ENCODE peak calls at places on chromosomes 1 and 21, in four cellular contexts. F is foreskin fibroblast, O is heart left ventricle, Y is cardiac fibroblast. C is an unnamed sample.
A peak's percentile ranks its signal among the peaks of the same experiment; 100 is the strongest.

GRCh38 chr21:31554511-31555022 is 104.9 kb upstream of the SOD1 start:
- DNase-seq in F (peak; percentile 11), Y (peak; percentile 48), O (no peak), C (peak; percentile 57)

GRCh38 chr1:79355073-79355472 is 348.5 kb upstream of the ADGRL4 start:
- DNase-seq in Y (peak; percentile 68), O (no peak), F (peak; percentile 73), C (no peak)

GRCh38 chr1:109250454-109251276 is 1.3 kb downstream of the CELSR2 start:
- DNase-seq in F (no peak), O (no peak), Y (no peak), C (no peak)

GRCh38 chr1:156191292-156191954 is 2.5 kb upstream of the SLC25A44 start:
- DNase-seq in F (no peak), Y (no peak), O (no peak), C (no peak)

GRCh38 chr1:199029401-199029800 is 390.6 kb downstream of the PTPRC start:
- DNase-seq in F (peak; percentile 35), Y (peak; percentile 54), O (no peak), C (no peak)

GRCh38 chr1:47881505-47882442 is 115.4 kb downstream of the TRABD2B start:
- DNase-seq in Y (no peak), O (no peak), F (peak; percentile 94), C (no peak)

GRCh38 chr1:39043513-39043912 is 17.4 kb downstream of the NDUFS5 start:
- DNase-seq in F (no peak), Y (no peak), O (no peak), C (no peak)

GRCh38 chr1:117166076-117166475 is 44.5 kb upstream of the TRIM45 start:
- DNase-seq in O (no peak), F (peak; percentile 52), Y (peak; percentile 76), C (no peak)

GRCh38 chr1:26058052-26058595 is 9.3 kb downstream of the TRIM63 start:
- DNase-seq in O (no peak), Y (no peak), F (no peak), C (no peak)

GRCh38 chr1:29356663-29357062 is 120.3 kb downstream of the PTPRU start:
- DNase-seq in F (no peak), O (no peak), Y (no peak), C (no peak)

GRCh38 chr1:223844962-223845809 is 561 bp downstream of the TP53BP2 start:
- DNase-seq in Y (peak; percentile 62), F (peak; percentile 80), O (peak; percentile 55), C (peak; percentile 45)
- H3K4me3 ChIP-seq in Y (peak overlapping the region; percentile 63), F (peak overlapping the region; percentile 58), O (peak overlapping the region; percentile 95), C (peak overlapping the region; percentile 68)

GRCh38 chr1:204152310-204153044 is 633 bp upstream of the ETNK2 start:
- DNase-seq in Y (no peak), O (peak; percentile 28), F (no peak), C (no peak)
- H3K4me3 ChIP-seq in Y (peak overlapping the region; percentile 57), O (peak overlapping the region; percentile 64), F (peak overlapping the region; percentile 76), C (no peak overlapping the region)

GRCh38 chr1:42960693-42961559 is 2.3 kb upstream of the SLC2A1 start:
- DNase-seq in O (no peak), F (no peak), Y (no peak), C (no peak)

GRCh38 chr1:42956739-42957138 is 1.9 kb downstream of the SLC2A1 start:
- DNase-seq in F (no peak), Y (no peak), O (no peak), C (no peak)

GRCh38 chr1:42957229-42957879 is 1.3 kb downstream of the SLC2A1 start:
- DNase-seq in Y (no peak), F (no peak), O (no peak), C (no peak)

GRCh38 chr1:42957880-42958487 is 684 bp downstream of the SLC2A1 start:
- DNase-seq in F (peak; percentile 81), O (peak; percentile 65), Y (peak; percentile 52), C (peak; percentile 73)

DNA sequence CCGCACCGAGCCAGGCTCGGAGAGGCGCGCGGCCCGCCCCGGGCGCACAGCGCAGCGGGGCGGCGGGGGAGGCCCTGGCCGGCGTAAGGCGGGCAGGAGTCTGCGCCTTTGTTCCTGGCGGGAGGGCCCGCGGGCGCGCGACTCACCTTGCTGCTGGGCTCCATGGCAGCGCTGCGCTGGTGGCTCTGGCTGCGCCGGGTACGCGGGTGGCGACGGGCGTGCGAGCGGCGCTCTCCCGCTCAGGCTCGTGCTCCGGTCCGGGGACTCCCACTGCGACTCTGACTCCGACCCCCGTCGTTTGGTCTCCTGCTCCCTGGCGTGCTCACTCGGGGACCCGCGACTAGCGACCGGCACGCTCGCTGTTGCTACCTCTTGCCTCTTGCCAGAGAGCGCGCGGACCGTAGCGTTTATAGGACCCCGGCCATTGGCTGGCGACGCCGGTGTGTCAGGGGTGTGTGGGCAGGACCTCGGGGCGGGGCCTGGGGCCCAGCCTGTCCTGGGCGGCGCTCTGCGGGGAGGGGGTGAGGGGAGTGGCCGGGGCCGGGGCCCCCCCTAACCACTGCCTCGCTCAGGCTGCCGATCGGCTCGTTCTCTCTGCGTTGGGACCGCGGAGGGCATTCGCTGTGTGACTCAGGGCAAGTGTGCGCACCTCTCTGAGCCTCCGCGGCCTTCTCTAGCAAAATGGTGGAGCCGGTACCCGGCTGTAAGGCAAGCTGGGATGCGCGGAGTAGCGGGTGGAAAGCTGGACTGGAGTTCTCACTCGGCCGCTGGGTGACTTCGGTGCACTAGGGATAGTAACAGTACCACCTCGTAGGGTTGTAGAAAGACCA is at the start of gene SLC2A1:
- DNase-seq in F (peak; percentile 98), O (peak; percentile 93), Y (peak; percentile 94), C (peak; percentile 98)
- H3K4me3 ChIP-seq in F (peak within 1 kb of the TSS; percentile 76), O (peak within 1 kb of the TSS; percentile 76), Y (peak within 1 kb of the TSS; percentile 79), C (peak within 1 kb of the TSS; percentile 92)

DNA sequence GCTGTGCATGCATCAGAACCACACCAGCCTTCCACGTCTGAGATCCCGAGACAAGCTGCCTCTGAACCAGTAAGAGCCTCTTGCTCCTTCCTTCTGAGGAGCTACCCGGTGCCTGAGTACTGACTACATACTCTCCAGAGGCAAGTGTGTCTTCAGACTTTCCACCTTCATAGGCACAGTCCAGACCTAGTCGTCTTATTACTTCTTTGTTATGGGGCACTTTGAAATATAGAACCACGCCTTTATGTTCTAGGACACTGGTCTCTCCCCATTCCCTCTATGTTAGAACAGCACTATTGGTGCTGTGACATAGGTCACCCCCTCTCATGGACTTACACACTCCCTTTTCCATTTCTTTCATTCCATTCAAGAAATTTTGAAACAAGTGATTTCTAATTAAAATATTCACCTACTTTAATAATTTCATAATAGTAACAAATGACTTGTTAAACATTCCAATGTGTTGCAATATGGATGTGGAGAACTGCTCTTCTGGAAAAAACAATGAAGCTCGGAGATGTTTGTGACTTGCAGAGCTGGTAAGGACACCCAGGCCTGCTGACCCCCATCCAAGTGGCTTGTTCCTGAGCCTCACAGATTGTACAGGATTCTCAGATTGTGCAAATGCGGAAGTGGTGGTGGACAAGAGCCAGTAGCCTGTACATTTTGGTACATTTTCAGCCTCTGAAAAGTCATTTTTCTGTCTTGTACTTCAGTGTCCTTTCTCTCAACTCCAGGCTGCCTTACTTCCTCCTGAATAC is 76.1 kb upstream of the SIPA1L2 start:
- DNase-seq in Y (peak; percentile 44), F (peak; percentile 25), O (no peak), C (no peak)
- H3K4me3 ChIP-seq in Y (no peak overlapping the region), F (no peak overlapping the region), O (no peak overlapping the region), C (no peak overlapping the region)

C was measured in GM12865.